ENCODE peak calls at places on chromosome 12, in four cellular contexts. One of them, this sample, is unnamed.

GRCh38 chr12:91078501-91078900 is 20.7 kb upstream of the KERA start:
- DNase-seq in A549: no peak
- DNase-seq in fibroblast of lung: no peak
- DNase-seq in PC-3: no peak
- DNase-seq in this sample: no peak

GRCh38 chr12:54891717-54892478 is 37.6 kb downstream of the MUCL1 start:
- DNase-seq in PC-3: peak; percentile 96
- DNase-seq in A549: no peak
- DNase-seq in fibroblast of lung: peak; percentile 34
- DNase-seq in this sample: no peak

GRCh38 chr12:52805739-52806138 is 8.2 kb downstream of the KRT4 start:
- DNase-seq in PC-3: peak; percentile 35
- DNase-seq in fibroblast of lung: no peak
- DNase-seq in A549: no peak
- DNase-seq in this sample: no peak

GRCh38 chr12:25976289-25976688 is 17.8 kb downstream of the RASSF8 start:
- DNase-seq in PC-3: no peak
- DNase-seq in fibroblast of lung: no peak
- DNase-seq in A549: no peak
- DNase-seq in this sample: no peak

GRCh38 chr12:93080452-93080851 is 151.4 kb upstream of the EEA1 start:
- DNase-seq in PC-3: no peak
- DNase-seq in fibroblast of lung: no peak
- DNase-seq in A549: no peak
- DNase-seq in this sample: no peak

GRCh38 chr12:117590999-117591398 is 229.6 kb upstream of the NOS1 start:
- DNase-seq in PC-3: no peak
- DNase-seq in fibroblast of lung: no peak
- DNase-seq in A549: no peak
- DNase-seq in this sample: no peak

GRCh38 chr12:108333898-108334699 is 5.0 kb downstream of the CMKLR1 start:
- DNase-seq in PC-3: peak; percentile 11
- DNase-seq in fibroblast of lung: no peak
- DNase-seq in A549: no peak
- DNase-seq in this sample: no peak

GRCh38 chr12:96811083-96811482 is 96.0 kb upstream of the NEDD1 start:
- DNase-seq in fibroblast of lung: peak; percentile 40
- DNase-seq in A549: peak; percentile 28
- DNase-seq in PC-3: peak; percentile 99
- DNase-seq in this sample: no peak

GRCh38 chr12:7128681-7129593 is at the start of gene RBP5:
- DNase-seq in PC-3: no peak
- DNase-seq in A549: no peak
- DNase-seq in fibroblast of lung: no peak
- DNase-seq in this sample: no peak

GRCh38 chr12:67068773-67069450 is 200.2 kb upstream of the CAND1 start:
- DNase-seq in fibroblast of lung: peak; percentile 15
- DNase-seq in PC-3: peak; percentile 82
- DNase-seq in A549: peak; percentile 37
- DNase-seq in this sample: peak; percentile 48

GRCh38 chr12:62779488-62779887 is 155.5 kb downstream of the PPM1H start:
- DNase-seq in fibroblast of lung: no peak
- DNase-seq in A549: no peak
- DNase-seq in PC-3: no peak
- DNase-seq in this sample: no peak

GRCh38 chr12:45244561-45245348 is 28.9 kb downstream of the ANO6 start:
- DNase-seq in A549: no peak
- DNase-seq in PC-3: no peak
- DNase-seq in fibroblast of lung: peak; percentile 84
- DNase-seq in this sample: peak; percentile 8

GRCh38 chr12:25797949-25798348 is 160.5 kb upstream of the RASSF8 start:
- DNase-seq in A549: no peak
- DNase-seq in PC-3: no peak
- DNase-seq in fibroblast of lung: no peak
- DNase-seq in this sample: no peak

GRCh38 chr12:98698603-98699463 is 53.7 kb downstream of the APAF1 start:
- DNase-seq in fibroblast of lung: peak; percentile 71
- DNase-seq in PC-3: peak; percentile 80
- DNase-seq in A549: peak; percentile 66
- DNase-seq in this sample: peak; percentile 68

GRCh38 chr12:108825205-108825950 is 32.0 kb downstream of the SSH1 start:
- DNase-seq in A549: no peak
- DNase-seq in fibroblast of lung: peak; percentile 53
- DNase-seq in PC-3: no peak
- DNase-seq in this sample: no peak

GRCh38 chr12:8493084-8493483 is 20.2 kb upstream of the CLEC4D start:
- DNase-seq in fibroblast of lung: no peak
- DNase-seq in A549: no peak
- DNase-seq in PC-3: no peak
- DNase-seq in this sample: peak; percentile 1

GRCh38 chr12:53476769-53477209 is 22.5 kb downstream of the MAP3K12 start:
- DNase-seq in PC-3: peak; percentile 48
- DNase-seq in fibroblast of lung: no peak
- DNase-seq in A549: no peak
- DNase-seq in this sample: peak; percentile 41

GRCh38 chr12:108561852-108562347 is 496 bp upstream of the ISCU start:
- DNase-seq in A549: no peak
- DNase-seq in fibroblast of lung: no peak
- DNase-seq in PC-3: peak; percentile 15
- DNase-seq in this sample: no peak

GRCh38 chr12:119372540-119372939 is 38.0 kb downstream of the CCDC60 start:
- DNase-seq in A549: no peak
- DNase-seq in PC-3: no peak
- DNase-seq in fibroblast of lung: no peak
- DNase-seq in this sample: no peak
- H3K4me3 ChIP-seq in A549: no peak overlapping the region
- H3K4me3 ChIP-seq in PC-3: no peak overlapping the region
- H3K4me3 ChIP-seq in fibroblast of lung: no peak overlapping the region
- H3K4me3 ChIP-seq in this sample: no peak overlapping the region

DNA sequence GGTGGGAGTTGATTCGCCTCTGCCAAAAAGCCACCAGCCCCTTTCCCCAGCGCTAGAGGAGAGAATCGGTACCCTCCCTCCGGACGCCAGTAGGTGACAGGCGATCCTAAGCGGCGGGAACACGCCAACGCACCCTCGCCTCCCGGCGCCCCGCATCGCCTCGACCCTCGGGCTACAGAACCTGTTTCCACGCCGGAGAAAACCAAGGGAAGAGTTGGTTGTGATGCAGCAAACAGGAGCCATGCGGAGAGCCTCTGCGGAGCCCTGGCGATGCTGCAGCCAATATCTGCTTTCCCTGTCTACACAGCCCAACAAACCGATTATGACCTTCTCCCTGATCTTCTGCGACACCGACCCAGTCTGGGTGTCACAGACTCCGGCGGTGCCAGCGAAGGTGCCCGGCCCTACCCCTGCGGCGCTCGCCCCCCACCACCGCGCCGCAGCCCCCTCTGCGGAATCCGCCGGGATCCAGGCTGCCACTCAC is 523 bp downstream of the PRICKLE1 start:
- DNase-seq in fibroblast of lung: peak; percentile 48
- DNase-seq in PC-3: peak; percentile 64
- DNase-seq in A549: peak; percentile 41
- DNase-seq in this sample: peak; percentile 11
- H3K4me2 ChIP-seq in fibroblast of lung: peak overlapping the region; percentile 81
- H3K4me2 ChIP-seq in PC-3: peak overlapping the region; percentile 93
- H3K4me2 ChIP-seq in A549: peak overlapping the region; percentile 99
- H3K4me2 ChIP-seq in this sample: peak overlapping the region; percentile 83

DNA sequence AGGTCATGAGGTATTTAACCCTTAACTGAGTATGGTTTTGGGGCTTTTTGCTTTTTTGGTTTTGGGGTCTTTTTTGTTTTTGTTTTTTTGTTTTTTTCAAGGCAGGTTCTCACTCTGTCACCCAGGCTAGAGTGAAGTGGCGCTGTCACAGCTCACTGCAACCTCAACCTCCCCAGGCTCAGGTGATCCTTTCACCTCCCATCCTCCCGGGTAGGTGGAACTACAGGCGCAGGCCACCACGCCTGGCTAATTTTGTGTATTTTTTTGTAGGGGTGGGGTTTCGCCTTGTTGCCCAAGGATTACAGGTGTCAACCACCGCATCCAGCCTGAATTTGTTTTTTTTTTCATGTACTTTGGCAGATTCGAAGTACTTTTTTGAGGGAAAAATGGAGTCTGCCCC is 19.9 kb downstream of the RAP1B start:
- DNase-seq in A549: no peak
- DNase-seq in fibroblast of lung: no peak
- DNase-seq in PC-3: no peak
- DNase-seq in this sample: peak; percentile 53
- H3K4me3 ChIP-seq in A549: no peak overlapping the region
- H3K4me3 ChIP-seq in fibroblast of lung: no peak overlapping the region
- H3K4me3 ChIP-seq in PC-3: no peak overlapping the region
- H3K4me3 ChIP-seq in this sample: peak overlapping the region; percentile 21

GRCh38 chr12:100716658-100716948 is 78.0 kb upstream of the ANO4 start:
- DNase-seq in fibroblast of lung: peak; percentile 4
- DNase-seq in A549: no peak
- DNase-seq in PC-3: no peak
- DNase-seq in this sample: no peak

GRCh38 chr12:100716949-100717732 is 77.4 kb upstream of the ANO4 start:
- DNase-seq in A549: peak; percentile 28
- DNase-seq in PC-3: no peak
- DNase-seq in fibroblast of lung: peak; percentile 13
- DNase-seq in this sample: no peak

GRCh38 chr12:100718212-100718611 is 76.4 kb upstream of the ANO4 start:
- DNase-seq in fibroblast of lung: peak; percentile 9
- DNase-seq in A549: no peak
- DNase-seq in PC-3: no peak
- DNase-seq in this sample: no peak

GRCh38 chr12:100717733-100718067 is 76.9 kb upstream of the ANO4 start:
- DNase-seq in A549: no peak
- DNase-seq in PC-3: no peak
- DNase-seq in fibroblast of lung: peak; percentile 7
- DNase-seq in this sample: no peak

GRCh38 chr12:100715976-100716657 is 78.5 kb upstream of the ANO4 start:
- DNase-seq in fibroblast of lung: no peak
- DNase-seq in PC-3: no peak
- DNase-seq in A549: no peak
- DNase-seq in this sample: no peak
- H3K4me2 ChIP-seq in fibroblast of lung: no peak overlapping the region
- H3K4me2 ChIP-seq in PC-3: no peak overlapping the region
- H3K4me2 ChIP-seq in A549: no peak overlapping the region
- H3K4me2 ChIP-seq in this sample: no peak overlapping the region

GRCh38 chr12:120260607-120261006 is 4.9 kb downstream of the PXN start:
- DNase-seq in A549: no peak
- DNase-seq in PC-3: no peak
- DNase-seq in fibroblast of lung: no peak
- DNase-seq in this sample: no peak

GRCh38 chr12:120262852-120263724 is 2.4 kb downstream of the PXN start:
- DNase-seq in A549: no peak
- DNase-seq in fibroblast of lung: no peak
- DNase-seq in PC-3: peak; percentile 31
- DNase-seq in this sample: no peak

GRCh38 chr12:120263725-120264040 is 1.8 kb downstream of the PXN start:
- DNase-seq in A549: no peak
- DNase-seq in fibroblast of lung: no peak
- DNase-seq in PC-3: no peak
- DNase-seq in this sample: no peak

GRCh38 chr12:120264086-120264485 is 1.4 kb downstream of the PXN start:
- DNase-seq in A549: no peak
- DNase-seq in fibroblast of lung: no peak
- DNase-seq in PC-3: no peak
- DNase-seq in this sample: no peak

GRCh38 chr12:120261951-120262851 is 3.3 kb downstream of the PXN start:
- DNase-seq in A549: peak; percentile 62
- DNase-seq in fibroblast of lung: no peak
- DNase-seq in PC-3: peak; percentile 99
- DNase-seq in this sample: no peak
- H3K4me3 ChIP-seq in A549: peak overlapping the region; percentile 99
- H3K4me3 ChIP-seq in fibroblast of lung: peak overlapping the region; percentile 89
- H3K4me3 ChIP-seq in PC-3: peak overlapping the region; percentile 91
- H3K4me3 ChIP-seq in this sample: no peak overlapping the region

DNA sequence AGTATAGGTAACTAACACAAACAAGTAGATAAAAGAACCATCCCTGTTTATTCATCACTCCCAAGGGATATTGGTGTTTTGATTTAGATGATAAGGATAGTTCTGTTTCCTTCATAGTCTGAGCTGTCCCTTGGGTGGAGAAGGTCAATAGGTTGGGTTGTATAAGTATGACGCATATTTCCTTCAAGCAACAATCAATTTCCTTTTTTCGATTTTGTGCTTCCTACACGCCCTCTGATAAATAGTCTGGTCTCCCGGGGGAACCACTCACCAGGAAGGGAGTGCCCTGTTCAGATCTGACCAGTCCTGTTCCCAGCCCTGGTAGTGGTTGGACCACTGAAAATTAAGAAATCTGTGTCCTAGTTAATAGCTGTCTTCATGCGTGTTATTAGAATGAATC is 378.7 kb upstream of the FAR2 start:
- DNase-seq in PC-3: peak; percentile 97
- DNase-seq in fibroblast of lung: no peak
- DNase-seq in A549: no peak
- DNase-seq in this sample: no peak
- H3K4me2 ChIP-seq in PC-3: peak overlapping the region; percentile 11
- H3K4me2 ChIP-seq in fibroblast of lung: no peak overlapping the region
- H3K4me2 ChIP-seq in A549: no peak overlapping the region
- H3K4me2 ChIP-seq in this sample: no peak overlapping the region

GRCh38 chr12:95151821-95152220 is 65.4 kb downstream of the FGD6 start:
- DNase-seq in PC-3: no peak
- DNase-seq in fibroblast of lung: no peak
- DNase-seq in A549: no peak
- DNase-seq in this sample: no peak

GRCh38 chr12:95151406-95151805 is 65.9 kb downstream of the FGD6 start:
- DNase-seq in PC-3: no peak
- DNase-seq in A549: no peak
- DNase-seq in fibroblast of lung: no peak
- DNase-seq in this sample: no peak

GRCh38 chr12:95146767-95147166 is 70.5 kb downstream of the FGD6 start:
- DNase-seq in PC-3: no peak
- DNase-seq in A549: no peak
- DNase-seq in fibroblast of lung: no peak
- DNase-seq in this sample: no peak

GRCh38 chr12:95150501-95150900 is 66.8 kb downstream of the FGD6 start:
- DNase-seq in A549: no peak
- DNase-seq in PC-3: no peak
- DNase-seq in fibroblast of lung: no peak
- DNase-seq in this sample: no peak

GRCh38 chr12:95147836-95148235 is 69.4 kb downstream of the FGD6 start:
- DNase-seq in A549: no peak
- DNase-seq in fibroblast of lung: no peak
- DNase-seq in PC-3: no peak
- DNase-seq in this sample: no peak
- H3K4me3 ChIP-seq in A549: no peak overlapping the region
- H3K4me3 ChIP-seq in fibroblast of lung: no peak overlapping the region
- H3K4me3 ChIP-seq in PC-3: no peak overlapping the region
- H3K4me3 ChIP-seq in this sample: no peak overlapping the region

GRCh38 chr12:27335364-27336145 is 2.9 kb downstream of the BMAL2 start:
- DNase-seq in A549: no peak
- DNase-seq in PC-3: peak; percentile 87
- DNase-seq in fibroblast of lung: peak; percentile 48
- DNase-seq in this sample: no peak
- H3K4me2 ChIP-seq in A549: peak overlapping the region; percentile 92
- H3K4me2 ChIP-seq in PC-3: peak overlapping the region; percentile 85
- H3K4me2 ChIP-seq in fibroblast of lung: no peak overlapping the region
- H3K4me2 ChIP-seq in this sample: no peak overlapping the region